ENCODE peak calls at places on chromosomes 7 and 10, in nine cellular contexts. R, G, J, E, W, U, A, M and O are unnamed samples.

GRCh38 chr10:104329754-104330153 is 8.5 kb downstream of the ITPRIP start:
- DNase-seq in W (peak), E (no peak), J (no peak), U (no peak), G (no peak), M (no peak), A (no peak), R (peak), O (no peak)

GRCh38 chr7:2008101-2008935 is 224.4 kb downstream of the MAD1L1 start:
- DNase-seq in W (no peak), U (no peak), A (no peak), E (no peak), G (no peak), J (no peak), M (peak), R (no peak), O (no peak)

GRCh38 chr10:71138126-71138860 is 74.1 kb upstream of the UNC5B start:
- DNase-seq in J (no peak), W (no peak), G (no peak), U (no peak), M (peak), R (no peak), E (no peak), A (no peak), O (no peak)

GRCh38 chr10:89217057-89217990 is 10.2 kb upstream of the CH25H start:
- DNase-seq in G (peak), E (peak), U (peak), M (no peak), A (peak), W (peak), R (no peak), J (peak), O (peak)

GRCh38 chr7:69801729-69802688 is 203.7 kb downstream of the AUTS2 start:
- DNase-seq in U (no peak), R (no peak), J (no peak), W (no peak), A (no peak), G (no peak), M (no peak), E (no peak), O (no peak)

GRCh38 chr7:138417103-138417695 is 42.9 kb upstream of the TRIM24 start:
- DNase-seq in R (no peak), G (no peak), U (no peak), J (no peak), W (no peak), A (no peak), M (no peak), E (no peak), O (no peak)

GRCh38 chr10:87845624-87846377 is 17.5 kb downstream of the KLLN start:
- DNase-seq in A (no peak), W (no peak), J (no peak), E (no peak), R (no peak), M (no peak), G (peak), U (no peak), O (no peak)

GRCh38 chr10:110643670-110644597 is at the start of gene RBM20:
- DNase-seq in A (peak), U (no peak), E (no peak), M (peak), J (no peak), G (peak), R (no peak), W (peak), O (peak)

GRCh38 chr7:151079199-151079910 is 1.3 kb downstream of the FASTK start:
- DNase-seq in M (no peak), U (no peak), A (no peak), J (no peak), G (no peak), W (no peak), E (no peak), R (no peak), O (no peak)

GRCh38 chr7:22052221-22052639 is 106.5 kb upstream of the CDCA7L start:
- DNase-seq in R (no peak), J (peak), U (no peak), M (no peak), E (no peak), W (no peak), G (no peak), A (no peak), O (no peak)

GRCh38 chr10:77291596-77292505 is 345.8 kb downstream of the KCNMA1 start:
- DNase-seq in U (no peak), E (no peak), R (no peak), A (no peak), M (no peak), J (no peak), G (no peak), W (no peak), O (no peak)

GRCh38 chr10:18437486-18437885 is 213.9 kb downstream of the NSUN6 start:
- DNase-seq in J (no peak), E (no peak), W (no peak), M (no peak), A (no peak), U (no peak), R (no peak), G (no peak), O (no peak)

GRCh38 chr7:100489121-100489520 is 5.4 kb downstream of the NYAP1 start:
- DNase-seq in M (peak), J (no peak), R (no peak), U (no peak), W (no peak), A (no peak), E (no peak), G (no peak), O (no peak)

GRCh38 chr7:100400656-100401055 is 27.4 kb downstream of the PILRA start:
- DNase-seq in G (no peak), M (no peak), W (no peak), J (no peak), E (no peak), R (no peak), A (no peak), U (no peak), O (peak)

GRCh38 chr7:74511360-74511759 is 57.7 kb downstream of the GTF2IRD1 start:
- DNase-seq in G (no peak), J (no peak), U (no peak), W (no peak), E (no peak), M (no peak), A (no peak), R (no peak), O (no peak)

GRCh38 chr10:14208231-14208630 is 122.5 kb downstream of the FRMD4A start:
- DNase-seq in U (no peak), E (no peak), R (no peak), J (no peak), W (no peak), A (no peak), G (no peak), M (no peak), O (no peak)

GRCh38 chr10:1255166-1255565 is 199.0 kb downstream of the WDR37 start:
- DNase-seq in W (peak), J (no peak), U (no peak), G (no peak), E (no peak), M (no peak), R (no peak), A (no peak), O (no peak)

GRCh38 chr10:5659702-5660528 is 6.5 kb downstream of the ASB13 start:
- DNase-seq in E (no peak), M (peak), U (no peak), J (no peak), W (peak), R (peak), G (peak), A (peak), O (no peak)

GRCh38 chr10:79459243-79459642 is 13.8 kb upstream of the ZCCHC24 start:
- DNase-seq in R (no peak), G (no peak), U (no peak), W (no peak), M (no peak), A (no peak), E (no peak), J (no peak), O (no peak)

GRCh38 chr7:100191775-100192174 is 14.1 kb downstream of the STAG3 start:
- DNase-seq in R (no peak), J (no peak), G (no peak), W (no peak), M (no peak), E (no peak), U (no peak), A (no peak), O (no peak)

GRCh38 chr7:126210707-126211106 is 1042.0 kb downstream of the GRM8 start:
- DNase-seq in E (no peak), G (no peak), A (no peak), R (no peak), U (no peak), W (no peak), M (no peak), J (no peak), O (no peak)

GRCh38 chr10:126041804-126042231 is 145.5 kb downstream of the FANK1 start:
- DNase-seq in A (no peak), R (no peak), M (peak), W (no peak), J (no peak), E (peak), G (peak), U (peak), O (peak)

GRCh38 chr7:47600199-47601118 is 18.5 kb upstream of the TNS3 start:
- DNase-seq in R (peak), W (peak), E (no peak), J (no peak), G (no peak), A (peak), M (no peak), U (no peak), O (no peak)

GRCh38 chr7:104368006-104368405 is 39.6 kb downstream of the LHFPL3 start:
- DNase-seq in E (no peak), U (no peak), A (no peak), J (no peak), W (no peak), G (no peak), M (no peak), R (no peak), O (no peak)

GRCh38 chr10:72229261-72230251 is 13.5 kb upstream of the ASCC1 start:
- DNase-seq in E (no peak), J (peak), M (no peak), W (no peak), U (no peak), R (no peak), A (no peak), G (no peak), O (no peak)

GRCh38 chr10:2212196-2212719 is 474.9 kb upstream of the ADARB2 start:
- DNase-seq in M (no peak), R (no peak), E (no peak), A (no peak), G (no peak), U (no peak), W (no peak), J (no peak), O (no peak)

GRCh38 chr10:132544744-132545658 is 7.4 kb downstream of the INPP5A start:
- DNase-seq in U (no peak), W (no peak), M (no peak), G (no peak), J (no peak), E (no peak), A (no peak), R (no peak), O (no peak)

GRCh38 chr7:78279035-78279434 is 480.5 kb downstream of the PHTF2 start:
- DNase-seq in J (no peak), M (no peak), R (peak), A (no peak), U (no peak), G (no peak), W (peak), E (no peak), O (no peak)

GRCh38 chr7:155298288-155298833 is 683 bp downstream of the INSIG1 start:
- DNase-seq in E (no peak), A (no peak), U (no peak), G (peak), M (no peak), R (no peak), J (peak), W (no peak), O (no peak)

GRCh38 chr10:102266670-102267069 is 21.3 kb downstream of the GBF1 start:
- DNase-seq in W (no peak), U (no peak), E (no peak), G (no peak), R (no peak), A (no peak), M (no peak), J (no peak), O (no peak)

GRCh38 chr10:31619410-31620095 is 300.5 kb downstream of the ZEB1 start:
- DNase-seq in R (no peak), A (no peak), G (no peak), J (no peak), M (peak), W (no peak), U (no peak), E (no peak), O (no peak)

GRCh38 chr7:94049615-94050014 is 45.5 kb upstream of the BET1 start:
- DNase-seq in W (no peak), U (no peak), M (no peak), A (no peak), E (no peak), G (no peak), R (no peak), J (peak), O (no peak)

GRCh38 chr7:124088590-124088989 is 55.7 kb upstream of the TMEM229A start:
- DNase-seq in G (no peak), U (no peak), J (no peak), E (no peak), M (no peak), A (peak), W (no peak), R (no peak), O (no peak)

GRCh38 chr10:31771345-31771831 is 157.2 kb downstream of the ARHGAP12 start:
- DNase-seq in R (peak), W (no peak), U (no peak), E (no peak), J (no peak), M (peak), A (no peak), G (peak), O (no peak)

GRCh38 chr10:76336213-76336963 is 905.0 kb downstream of the LRMDA start:
- DNase-seq in J (no peak), M (no peak), W (no peak), A (no peak), E (no peak), R (peak), U (no peak), G (peak), O (no peak)

GRCh38 chr7:142811154-142811737 is 40.5 kb downstream of the PRSS2 start:
- DNase-seq in J (peak), A (peak), M (no peak), G (peak), R (no peak), E (no peak), W (no peak), U (no peak), O (peak)